ENCODE peak calls at places on chromosomes 11 and 22, in eight cellular contexts. One of them, this sample, is unnamed.

GRCh38 chr11:76621866-76622265 is 48.7 kb downstream of the LRRC32 start:
- DNase-seq in fibroblast of pulmonary artery: no peak
- DNase-seq in Calu3: no peak
- DNase-seq in endodermal cell: peak; percentile 17
- DNase-seq in esophagus squamous epithelium: no peak
- DNase-seq in A549: no peak
- DNase-seq in GM12865: no peak
- DNase-seq in astrocyte: peak; percentile 42
- DNase-seq in this sample: peak; percentile 37

GRCh38 chr11:36729765-36730164 is 131.7 kb upstream of the RAG2 start:
- DNase-seq in fibroblast of pulmonary artery: no peak
- DNase-seq in Calu3: no peak
- DNase-seq in endodermal cell: no peak
- DNase-seq in esophagus squamous epithelium: no peak
- DNase-seq in A549: no peak
- DNase-seq in GM12865: no peak
- DNase-seq in astrocyte: no peak
- DNase-seq in this sample: no peak

GRCh38 chr11:88206746-88207145 is 31.5 kb upstream of the RAB38 start:
- DNase-seq in fibroblast of pulmonary artery: peak; percentile 8
- DNase-seq in Calu3: no peak
- DNase-seq in endodermal cell: no peak
- DNase-seq in esophagus squamous epithelium: no peak
- DNase-seq in A549: no peak
- DNase-seq in GM12865: peak; percentile 26
- DNase-seq in astrocyte: peak; percentile 5
- DNase-seq in this sample: no peak

GRCh38 chr11:126318642-126319373 is 14.9 kb downstream of the DCPS start:
- DNase-seq in fibroblast of pulmonary artery: peak; percentile 71
- DNase-seq in Calu3: no peak
- DNase-seq in endodermal cell: no peak
- DNase-seq in esophagus squamous epithelium: no peak
- DNase-seq in A549: no peak
- DNase-seq in GM12865: peak; percentile 74
- DNase-seq in astrocyte: peak; percentile 97
- DNase-seq in this sample: peak; percentile 88

GRCh38 chr11:1705121-1706052 is 8.4 kb downstream of the KRTAP5-6 start:
- DNase-seq in fibroblast of pulmonary artery: no peak
- DNase-seq in Calu3: peak; percentile 35
- DNase-seq in endodermal cell: peak; percentile 42
- DNase-seq in esophagus squamous epithelium: no peak
- DNase-seq in A549: no peak
- DNase-seq in GM12865: peak; percentile 37
- DNase-seq in astrocyte: peak; percentile 31
- DNase-seq in this sample: no peak

GRCh38 chr11:121535122-121535796 is 82.5 kb upstream of the SORL1-AS1 start:
- DNase-seq in fibroblast of pulmonary artery: no peak
- DNase-seq in Calu3: no peak
- DNase-seq in endodermal cell: no peak
- DNase-seq in esophagus squamous epithelium: no peak
- DNase-seq in A549: no peak
- DNase-seq in GM12865: no peak
- DNase-seq in astrocyte: peak; percentile 29
- DNase-seq in this sample: no peak

GRCh38 chr11:99160447-99160846 is 139.7 kb downstream of the CNTN5 start:
- DNase-seq in fibroblast of pulmonary artery: no peak
- DNase-seq in Calu3: no peak
- DNase-seq in endodermal cell: no peak
- DNase-seq in esophagus squamous epithelium: no peak
- DNase-seq in A549: no peak
- DNase-seq in GM12865: no peak
- DNase-seq in astrocyte: no peak
- DNase-seq in this sample: no peak

GRCh38 chr11:114284021-114284420 is 12.2 kb upstream of the NNMT start:
- DNase-seq in fibroblast of pulmonary artery: no peak
- DNase-seq in Calu3: no peak
- DNase-seq in endodermal cell: no peak
- DNase-seq in esophagus squamous epithelium: no peak
- DNase-seq in A549: no peak
- DNase-seq in GM12865: no peak
- DNase-seq in astrocyte: no peak
- DNase-seq in this sample: no peak

GRCh38 chr11:117222991-117223740 is 8.7 kb downstream of the PCSK7 start:
- DNase-seq in fibroblast of pulmonary artery: no peak
- DNase-seq in Calu3: no peak
- DNase-seq in endodermal cell: peak; percentile 29
- DNase-seq in esophagus squamous epithelium: no peak
- DNase-seq in A549: no peak
- DNase-seq in GM12865: no peak
- DNase-seq in astrocyte: no peak
- DNase-seq in this sample: no peak

GRCh38 chr11:74320538-74320937 is 9.1 kb upstream of the P4HA3 start:
- DNase-seq in fibroblast of pulmonary artery: no peak
- DNase-seq in Calu3: no peak
- DNase-seq in endodermal cell: no peak
- DNase-seq in esophagus squamous epithelium: no peak
- DNase-seq in A549: no peak
- DNase-seq in GM12865: no peak
- DNase-seq in astrocyte: no peak
- DNase-seq in this sample: peak; percentile 66

GRCh38 chr11:78379039-78379670 is 38.5 kb downstream of the GAB2 start:
- DNase-seq in fibroblast of pulmonary artery: no peak
- DNase-seq in Calu3: no peak
- DNase-seq in endodermal cell: no peak
- DNase-seq in esophagus squamous epithelium: no peak
- DNase-seq in A549: no peak
- DNase-seq in GM12865: no peak
- DNase-seq in astrocyte: no peak
- DNase-seq in this sample: no peak

GRCh38 chr22:49480340-49480739 is 347.3 kb downstream of the BRD1 start:
- DNase-seq in fibroblast of pulmonary artery: no peak
- DNase-seq in Calu3: no peak
- DNase-seq in endodermal cell: no peak
- DNase-seq in esophagus squamous epithelium: no peak
- DNase-seq in A549: no peak
- DNase-seq in GM12865: no peak
- DNase-seq in astrocyte: no peak
- DNase-seq in this sample: no peak

GRCh38 chr11:112118176-112118575 is 31.5 kb downstream of the SDHD start:
- DNase-seq in fibroblast of pulmonary artery: no peak
- DNase-seq in Calu3: no peak
- DNase-seq in endodermal cell: no peak
- DNase-seq in esophagus squamous epithelium: no peak
- DNase-seq in A549: no peak
- DNase-seq in GM12865: peak; percentile 10
- DNase-seq in astrocyte: no peak
- DNase-seq in this sample: no peak

GRCh38 chr22:31248138-31248745 is 36.1 kb downstream of the LIMK2 start:
- DNase-seq in fibroblast of pulmonary artery: peak; percentile 94
- DNase-seq in Calu3: no peak
- DNase-seq in endodermal cell: peak; percentile 95
- DNase-seq in esophagus squamous epithelium: no peak
- DNase-seq in A549: no peak
- DNase-seq in GM12865: no peak
- DNase-seq in astrocyte: peak; percentile 94
- DNase-seq in this sample: peak; percentile 93

GRCh38 chr11:87878373-87878779 is 296.9 kb downstream of the RAB38 start:
- DNase-seq in fibroblast of pulmonary artery: peak; percentile 73
- DNase-seq in Calu3: peak; percentile 15
- DNase-seq in endodermal cell: no peak
- DNase-seq in esophagus squamous epithelium: no peak
- DNase-seq in A549: peak; percentile 42
- DNase-seq in GM12865: peak; percentile 32
- DNase-seq in astrocyte: peak; percentile 27
- DNase-seq in this sample: peak; percentile 69

GRCh38 chr11:90753546-90753945 is 530.7 kb upstream of the CHORDC1 start:
- DNase-seq in fibroblast of pulmonary artery: no peak
- DNase-seq in Calu3: no peak
- DNase-seq in endodermal cell: no peak
- DNase-seq in esophagus squamous epithelium: no peak
- DNase-seq in A549: no peak
- DNase-seq in GM12865: no peak
- DNase-seq in astrocyte: no peak
- DNase-seq in this sample: no peak

GRCh38 chr11:124673333-124674167 is at the start of the genes SIAE and SPA17:
- DNase-seq in fibroblast of pulmonary artery: peak; percentile 98
- DNase-seq in Calu3: peak; percentile 89
- DNase-seq in endodermal cell: peak; percentile 98
- DNase-seq in esophagus squamous epithelium: peak; percentile 90
- DNase-seq in A549: peak; percentile 93
- DNase-seq in GM12865: peak; percentile 97
- DNase-seq in astrocyte: peak; percentile 94
- DNase-seq in this sample: peak; percentile 98

GRCh38 chr11:89736566-89736965 is 26.5 kb downstream of the TRIM77 start:
- DNase-seq in fibroblast of pulmonary artery: no peak
- DNase-seq in Calu3: no peak
- DNase-seq in endodermal cell: no peak
- DNase-seq in esophagus squamous epithelium: no peak
- DNase-seq in A549: no peak
- DNase-seq in GM12865: no peak
- DNase-seq in astrocyte: no peak
- DNase-seq in this sample: no peak

GRCh38 chr11:38667359-38667758 is 2069.3 kb upstream of the RAG2 start:
- DNase-seq in fibroblast of pulmonary artery: no peak
- DNase-seq in Calu3: no peak
- DNase-seq in endodermal cell: no peak
- DNase-seq in esophagus squamous epithelium: no peak
- DNase-seq in A549: no peak
- DNase-seq in GM12865: no peak
- DNase-seq in astrocyte: no peak
- DNase-seq in this sample: no peak

GRCh38 chr22:17638182-17638431 is 450 bp upstream of the BCL2L13 start:
- DNase-seq in fibroblast of pulmonary artery: no peak
- DNase-seq in Calu3: no peak
- DNase-seq in endodermal cell: no peak
- DNase-seq in esophagus squamous epithelium: no peak
- DNase-seq in A549: no peak
- DNase-seq in GM12865: no peak
- DNase-seq in astrocyte: no peak
- DNase-seq in this sample: no peak

GRCh38 chr11:71203681-71204080 is 48.7 kb downstream of the SHANK2 start:
- DNase-seq in fibroblast of pulmonary artery: no peak
- DNase-seq in Calu3: no peak
- DNase-seq in endodermal cell: no peak
- DNase-seq in esophagus squamous epithelium: no peak
- DNase-seq in A549: no peak
- DNase-seq in GM12865: no peak
- DNase-seq in astrocyte: no peak
- DNase-seq in this sample: no peak

GRCh38 chr11:47616726-47617416 is 22.7 kb upstream of the C1QTNF4 start:
- DNase-seq in fibroblast of pulmonary artery: peak; percentile 87
- DNase-seq in Calu3: peak; percentile 25
- DNase-seq in endodermal cell: peak; percentile 85
- DNase-seq in esophagus squamous epithelium: no peak
- DNase-seq in A549: peak; percentile 63
- DNase-seq in GM12865: peak; percentile 53
- DNase-seq in astrocyte: peak; percentile 52
- DNase-seq in this sample: peak; percentile 89
- TF ChIP-seq CTCF in fibroblast of pulmonary artery: peak; percentile 98
- TF ChIP-seq CTCF in Calu3: no peak
- TF ChIP-seq CTCF in endodermal cell: peak; percentile 87
- TF ChIP-seq CTCF in esophagus squamous epithelium: peak; percentile 51
- TF ChIP-seq CTCF in A549: peak; percentile 44
- TF ChIP-seq CTCF in GM12865: peak; percentile 71
- TF ChIP-seq CTCF in astrocyte: peak; percentile 93
- TF ChIP-seq CTCF in this sample: peak; percentile 95

GRCh38 chr22:35921777-35922176 is 106.8 kb downstream of the RBFOX2 start:
- DNase-seq in fibroblast of pulmonary artery: peak; percentile 93
- DNase-seq in Calu3: peak; percentile 79
- DNase-seq in endodermal cell: peak; percentile 88
- DNase-seq in esophagus squamous epithelium: no peak
- DNase-seq in A549: peak; percentile 83
- DNase-seq in GM12865: peak; percentile 74
- DNase-seq in astrocyte: peak; percentile 82
- DNase-seq in this sample: peak; percentile 95
- TF ChIP-seq CTCF in fibroblast of pulmonary artery: peak; percentile 71
- TF ChIP-seq CTCF in Calu3: peak; percentile 42
- TF ChIP-seq CTCF in endodermal cell: peak; percentile 75
- TF ChIP-seq CTCF in esophagus squamous epithelium: peak; percentile 50
- TF ChIP-seq CTCF in A549: peak; percentile 75
- TF ChIP-seq CTCF in GM12865: peak; percentile 71
- TF ChIP-seq CTCF in astrocyte: peak; percentile 59
- TF ChIP-seq CTCF in this sample: peak; percentile 60

GRCh38 chr11:8963569-8964323 is 496 bp downstream of the TMEM9B start:
- DNase-seq in fibroblast of pulmonary artery: peak; percentile 63
- DNase-seq in Calu3: peak; percentile 87
- DNase-seq in endodermal cell: peak; percentile 95
- DNase-seq in esophagus squamous epithelium: peak; percentile 41
- DNase-seq in A549: peak; percentile 83
- DNase-seq in GM12865: peak; percentile 85
- DNase-seq in astrocyte: peak; percentile 44
- DNase-seq in this sample: no peak

GRCh38 chr11:8959546-8960166 is 4.6 kb downstream of the TMEM9B start:
- DNase-seq in fibroblast of pulmonary artery: peak; percentile 91
- DNase-seq in Calu3: peak; percentile 50
- DNase-seq in endodermal cell: peak; percentile 68
- DNase-seq in esophagus squamous epithelium: no peak
- DNase-seq in A549: peak; percentile 81
- DNase-seq in GM12865: peak; percentile 87
- DNase-seq in astrocyte: peak; percentile 71
- DNase-seq in this sample: peak; percentile 91

GRCh38 chr11:8962827-8963226 is 1.4 kb downstream of the TMEM9B start:
- DNase-seq in fibroblast of pulmonary artery: no peak
- DNase-seq in Calu3: no peak
- DNase-seq in endodermal cell: no peak
- DNase-seq in esophagus squamous epithelium: no peak
- DNase-seq in A549: no peak
- DNase-seq in GM12865: no peak
- DNase-seq in astrocyte: no peak
- DNase-seq in this sample: no peak

GRCh38 chr11:8967159-8967558 is 2.9 kb upstream of the TMEM9B start:
- DNase-seq in fibroblast of pulmonary artery: no peak
- DNase-seq in Calu3: no peak
- DNase-seq in endodermal cell: no peak
- DNase-seq in esophagus squamous epithelium: no peak
- DNase-seq in A549: no peak
- DNase-seq in GM12865: no peak
- DNase-seq in astrocyte: no peak
- DNase-seq in this sample: no peak

GRCh38 chr11:8964324-8965320 is at the start of gene TMEM9B:
- DNase-seq in fibroblast of pulmonary artery: peak; percentile 82
- DNase-seq in Calu3: peak; percentile 92
- DNase-seq in endodermal cell: peak; percentile 96
- DNase-seq in esophagus squamous epithelium: peak; percentile 42
- DNase-seq in A549: peak; percentile 92
- DNase-seq in GM12865: peak; percentile 93
- DNase-seq in astrocyte: peak; percentile 78
- DNase-seq in this sample: peak; percentile 85
- TF ChIP-seq CTCF in fibroblast of pulmonary artery: no peak
- TF ChIP-seq CTCF in Calu3: no peak
- TF ChIP-seq CTCF in endodermal cell: no peak
- TF ChIP-seq CTCF in esophagus squamous epithelium: no peak
- TF ChIP-seq CTCF in A549: no peak
- TF ChIP-seq CTCF in GM12865: no peak
- TF ChIP-seq CTCF in astrocyte: no peak
- TF ChIP-seq CTCF in this sample: no peak

DNA sequence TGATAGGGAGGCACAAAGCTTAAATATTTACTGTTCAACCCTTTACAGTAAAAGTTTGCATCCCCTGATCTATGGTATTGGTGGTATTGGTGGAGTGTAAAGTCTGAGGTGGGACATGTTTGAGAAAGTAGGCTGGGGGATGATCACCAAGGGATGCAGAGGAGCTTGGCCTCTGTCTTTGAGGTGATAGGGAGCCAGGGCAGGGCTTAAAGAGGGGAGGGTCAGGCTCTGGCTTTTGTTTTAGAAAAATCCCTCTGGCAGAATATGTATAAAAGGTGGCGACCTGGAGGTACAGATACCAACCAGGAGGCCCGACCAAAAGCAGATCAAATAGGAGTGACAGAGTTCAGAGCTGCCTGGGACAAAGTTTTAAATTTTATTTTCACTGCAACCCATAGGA is 59.0 kb downstream of the SWAP70 start:
- DNase-seq in fibroblast of pulmonary artery: no peak
- DNase-seq in Calu3: no peak
- DNase-seq in endodermal cell: no peak
- DNase-seq in esophagus squamous epithelium: no peak
- DNase-seq in A549: no peak
- DNase-seq in GM12865: no peak
- DNase-seq in astrocyte: no peak
- DNase-seq in this sample: no peak
- TF ChIP-seq CTCF in fibroblast of pulmonary artery: no peak
- TF ChIP-seq CTCF in Calu3: no peak
- TF ChIP-seq CTCF in endodermal cell: no peak
- TF ChIP-seq CTCF in esophagus squamous epithelium: no peak
- TF ChIP-seq CTCF in A549: no peak
- TF ChIP-seq CTCF in GM12865: no peak
- TF ChIP-seq CTCF in astrocyte: no peak
- TF ChIP-seq CTCF in this sample: no peak